ENCODE peak calls at places on chromosomes 4 and X, in seven cellular contexts. I, D, A, F, Z, J and P are unnamed samples.

GRCh38 chr4:55791666-55792065 is 27.9 kb upstream of the EXOC1L start:
- DNase-seq in I (no peak), D (no peak), A (no peak), F (no peak), Z (no peak), J (no peak), P (no peak)

GRCh38 chr4:83906561-83906960 is 370.7 kb downstream of the GPAT3 start:
- DNase-seq in I (no peak), D (no peak), A (no peak), F (no peak), Z (no peak), J (peak; percentile 43), P (no peak)

GRCh38 chr4:88264338-88264737 is 20.0 kb downstream of the PPM1K start:
- DNase-seq in I (no peak), D (no peak), A (no peak), F (no peak), Z (no peak), J (no peak), P (no peak)

GRCh38 chrX:38627683-38628082 is 66.3 kb downstream of the TSPAN7 start:
- DNase-seq in I (no peak), D (no peak), A (no peak), F (no peak), Z (peak; percentile 8), J (peak; percentile 8), P (no peak)

GRCh38 chr4:143351149-143351691 is 14.5 kb downstream of the GAB1 start:
- DNase-seq in I (no peak), D (no peak), A (no peak), F (no peak), Z (no peak), J (no peak), P (no peak)

GRCh38 chrX:25012793-25013592 is 2.8 kb downstream of the ARX start:
- DNase-seq in I (no peak), D (no peak), A (no peak), F (no peak), Z (no peak), J (no peak), P (peak; percentile 17)

GRCh38 chr4:26204911-26205368 is 115.9 kb upstream of the RBPJ start:
- DNase-seq in I (no peak), D (peak; percentile 72), A (peak; percentile 96), F (no peak), Z (no peak), J (no peak), P (peak; percentile 79)

GRCh38 chr4:7717946-7718490 is 221.6 kb downstream of the AFAP1 start:
- DNase-seq in I (no peak), D (no peak), A (no peak), F (no peak), Z (no peak), J (no peak), P (no peak)

GRCh38 chrX:129678881-129679195 is 24.1 kb upstream of the APLN start:
- DNase-seq in I (no peak), D (no peak), A (no peak), F (no peak), Z (no peak), J (no peak), P (no peak)

GRCh38 chr4:90476586-90476985 is 349.4 kb downstream of the CCSER1 start:
- DNase-seq in I (peak; percentile 2), D (no peak), A (no peak), F (no peak), Z (no peak), J (no peak), P (no peak)

GRCh38 chr4:17511041-17511949 is 595 bp downstream of the QDPR start:
- DNase-seq in I (peak; percentile 81), D (peak; percentile 80), A (peak; percentile 42), F (no peak), Z (peak; percentile 62), J (peak; percentile 33), P (peak; percentile 82)

GRCh38 chrX:151505796-151506195 is 57.7 kb upstream of the PASD1 start:
- DNase-seq in I (no peak), D (no peak), A (no peak), F (no peak), Z (no peak), J (no peak), P (no peak)

GRCh38 chr4:159229164-159229563 is 126.3 kb downstream of the RAPGEF2 start:
- DNase-seq in I (no peak), D (no peak), A (no peak), F (no peak), Z (no peak), J (peak; percentile 94), P (no peak)

GRCh38 chrX:3713937-3714434 is 537 bp upstream of the PRKX start:
- DNase-seq in I (no peak), D (no peak), A (no peak), F (no peak), Z (peak; percentile 34), J (no peak), P (no peak)

GRCh38 chrX:16797358-16797757 is 11.1 kb downstream of the TXLNG start:
- DNase-seq in I (peak; percentile 41), D (peak; percentile 69), A (no peak), F (no peak), Z (no peak), J (peak; percentile 57), P (no peak)

GRCh38 chr4:26120098-26120795 is 200.6 kb upstream of the RBPJ start:
- DNase-seq in I (no peak), D (no peak), A (no peak), F (no peak), Z (no peak), J (no peak), P (no peak)

GRCh38 chrX:120457766-120458180 is 11.3 kb downstream of the LAMP2 start:
- DNase-seq in I (no peak), D (no peak), A (no peak), F (no peak), Z (no peak), J (peak; percentile 76), P (no peak)

GRCh38 chr4:130026185-130026584 is 930.2 kb downstream of the C4orf33 start:
- DNase-seq in I (no peak), D (no peak), A (no peak), F (no peak), Z (no peak), J (no peak), P (no peak)

GRCh38 chr4:156672492-156672891 is 299.1 kb downstream of the PDGFC start:
- DNase-seq in I (no peak), D (no peak), A (no peak), F (no peak), Z (no peak), J (no peak), P (no peak)

GRCh38 chr4:22237155-22237751 is 278.6 kb downstream of the ADGRA3 start:
- DNase-seq in I (no peak), D (no peak), A (peak; percentile 15), F (peak; percentile 0), Z (peak; percentile 84), J (peak; percentile 13), P (no peak)

GRCh38 chr4:103032575-103032974 is 13.1 kb upstream of the SLC9B1 start:
- DNase-seq in I (no peak), D (no peak), A (no peak), F (no peak), Z (peak; percentile 14), J (peak; percentile 32), P (no peak)

GRCh38 chr4:10047967-10048366 is 26.7 kb upstream of the SLC2A9 start:
- DNase-seq in I (no peak), D (no peak), A (no peak), F (no peak), Z (no peak), J (no peak), P (no peak)

DNA sequence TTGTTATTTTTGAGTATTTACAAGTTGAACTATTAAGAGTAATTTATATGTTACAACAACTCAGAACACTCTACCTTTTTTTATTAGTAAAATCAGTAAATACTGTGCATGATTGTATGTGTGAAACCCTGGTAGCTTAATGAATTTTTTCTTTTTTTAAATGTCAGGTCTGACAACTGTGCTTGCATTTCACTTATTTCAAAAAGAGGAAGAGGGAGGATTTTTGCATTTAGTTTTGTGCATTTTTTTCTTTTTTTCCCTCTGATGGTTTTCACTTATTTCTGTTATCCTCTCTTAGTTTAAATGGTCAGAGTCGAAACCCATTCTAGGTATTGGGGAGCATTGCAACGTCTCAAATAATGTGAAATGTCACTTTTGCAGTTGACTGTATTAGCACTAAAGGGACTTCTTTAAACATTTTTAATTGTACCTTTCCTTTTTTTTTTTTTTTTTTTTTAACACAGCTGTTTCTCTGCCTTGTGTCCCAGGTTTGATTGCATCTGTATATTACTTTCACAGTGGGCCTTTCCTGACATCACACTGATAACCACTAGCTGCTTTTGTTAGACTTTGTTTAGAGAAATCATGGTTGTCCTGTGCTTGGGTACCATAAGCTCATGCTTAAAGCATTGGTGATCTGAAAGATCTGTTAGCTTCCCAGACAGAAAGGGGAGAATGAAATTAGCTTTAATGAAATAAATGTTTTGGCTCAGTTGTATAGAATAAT is 28.5 kb downstream of the MOB1B start:
- DNase-seq in I (no peak), D (no peak), A (no peak), F (no peak), Z (no peak), J (peak; percentile 19), P (no peak)
- H3K4me1 ChIP-seq in I (peaks cover 14% of the 10 kb centered on the region), D (peaks cover 6% of the 10 kb centered on the region), A (no peaks in the 10 kb centered on the region), F (peaks cover 13% of the 10 kb centered on the region), Z (peaks cover 8% of the 10 kb centered on the region), J (peaks cover 12% of the 10 kb centered on the region), P (no peaks in the 10 kb centered on the region)

DNA sequence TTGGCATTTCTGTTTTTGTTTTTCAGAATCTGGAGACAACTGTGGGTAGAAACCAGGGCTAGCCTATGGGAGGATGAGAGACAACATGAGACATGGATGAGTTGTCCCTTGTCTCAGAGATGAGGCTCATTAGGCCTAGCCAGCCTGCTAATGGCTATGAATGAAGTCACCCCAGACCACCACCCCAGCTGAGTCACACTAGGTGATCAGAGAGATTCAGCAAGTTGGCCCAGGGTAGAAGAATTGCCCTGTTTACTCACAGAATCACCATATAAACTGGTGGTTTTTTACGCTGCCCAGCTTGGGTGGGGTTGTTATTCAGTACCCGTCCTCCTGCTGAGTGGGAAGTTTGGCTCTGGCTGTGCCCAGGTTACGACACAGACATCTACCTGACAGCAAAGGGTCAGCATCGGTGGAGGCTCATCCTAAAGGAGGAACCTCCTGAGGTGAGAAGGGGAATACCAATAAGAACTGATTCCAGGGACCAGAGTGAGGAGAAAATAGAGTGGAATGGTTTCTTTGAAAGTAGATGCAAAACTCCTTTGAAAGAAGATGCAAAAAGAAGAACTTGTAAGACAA is 17.2 kb upstream of the ARSJ start:
- DNase-seq in I (no peak), D (no peak), A (no peak), F (no peak), Z (no peak), J (peak; percentile 64), P (no peak)
- H3K4me3 ChIP-seq in I (no peak overlapping the region), D (no peak overlapping the region), A (no peak overlapping the region), F (no peak overlapping the region), Z (no peak overlapping the region), J (no peak overlapping the region), P (no peak overlapping the region)

DNA sequence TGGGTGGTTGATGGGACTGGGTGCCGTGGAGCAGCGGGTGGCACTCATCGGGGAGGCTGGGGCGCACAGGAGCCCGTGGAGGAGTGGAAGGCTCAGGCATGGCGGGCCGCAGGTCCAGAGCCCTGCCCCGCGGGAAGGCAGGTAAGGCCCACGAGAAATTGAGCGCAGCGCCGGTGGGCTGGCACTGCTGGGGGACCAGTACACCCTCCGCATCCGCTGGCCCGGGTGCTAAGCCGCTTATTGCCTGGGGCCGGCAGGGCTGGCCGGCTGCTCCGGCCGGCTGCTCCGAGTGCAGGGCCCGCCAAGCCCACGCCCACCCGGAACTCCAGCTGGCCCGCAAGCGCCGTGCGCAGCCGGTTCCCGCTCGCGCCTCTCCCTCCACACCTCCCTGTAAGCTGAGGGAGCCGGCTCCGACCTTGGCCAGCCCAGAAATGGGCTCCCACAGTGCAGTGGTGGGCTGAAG is 85.1 kb upstream of the FAT4 start:
- DNase-seq in I (no peak), D (no peak), A (no peak), F (no peak), Z (no peak), J (no peak), P (no peak)
- H3K4me1 ChIP-seq in I (no peaks in the 10 kb centered on the region), D (no peaks in the 10 kb centered on the region), A (no peaks in the 10 kb centered on the region), F (no peaks in the 10 kb centered on the region), Z (no peaks in the 10 kb centered on the region), J (no peaks in the 10 kb centered on the region), P (no peaks in the 10 kb centered on the region)

GRCh38 chr4:72701987-72702819 is 133.2 kb upstream of the ADAMTS3 start:
- DNase-seq in I (peak; percentile 80), D (no peak), A (peak; percentile 22), F (no peak), Z (no peak), J (peak; percentile 49), P (no peak)
- H3K4me3 ChIP-seq in I (peak overlapping the region; percentile 71), D (peak overlapping the region; percentile 40), A (no peak overlapping the region), F (peak overlapping the region; percentile 21), Z (peak overlapping the region; percentile 11), J (peak overlapping the region; percentile 45), P (peak overlapping the region; percentile 58)